ENCODE peak calls at places on chromosomes 13 and 19, in seven cellular contexts. E, V, A, H, T, L and W are unnamed samples. For H3K4me1, the result is how much of the 10 kb centered on the place peaks cover.

GRCh38 chr13:110027470-110028240 is 241.3 kb upstream of the IRS2 start:
- DNase-seq in E (no peak), V (no peak), A (no peak), H (no peak), T (no peak), L (no peak), W (no peak)

GRCh38 chr13:74966814-74967213 is 515.2 kb downstream of the TBC1D4 start:
- DNase-seq in E (no peak), V (no peak), A (no peak), H (no peak), T (no peak), L (no peak), W (no peak)

GRCh38 chr19:17348700-17349099 is 11.3 kb downstream of the GTPBP3 start:
- DNase-seq in E (peak), V (peak), A (peak), H (no peak), T (peak), L (peak), W (no peak)

GRCh38 chr19:35622750-35623149 is 6.1 kb upstream of the RBM42 start:
- DNase-seq in E (no peak), V (no peak), A (no peak), H (no peak), T (no peak), L (no peak), W (no peak)

GRCh38 chr13:98370806-98371553 is 193.9 kb upstream of the RNF113B start:
- DNase-seq in E (no peak), V (peak), A (no peak), H (no peak), T (no peak), L (no peak), W (no peak)

GRCh38 chr19:38898788-38899446 is 501 bp downstream of the SIRT2 start:
- DNase-seq in E (no peak), V (no peak), A (no peak), H (no peak), T (peak), L (no peak), W (no peak)

GRCh38 chr13:94860981-94861407 is 148.6 kb upstream of the SOX21 start:
- DNase-seq in E (no peak), V (no peak), A (no peak), H (no peak), T (no peak), L (no peak), W (no peak)

GRCh38 chr13:76397413-76397812 is 488.8 kb downstream of the KCTD12 start:
- DNase-seq in E (no peak), V (no peak), A (no peak), H (no peak), T (no peak), L (no peak), W (no peak)

GRCh38 chr13:98842858-98843481 is 90.5 kb upstream of the SLC15A1 start:
- DNase-seq in E (peak), V (peak), A (peak), H (peak), T (peak), L (peak), W (no peak)

GRCh38 chr13:20553309-20553708 is 13.6 kb upstream of the IFT88 start:
- DNase-seq in E (no peak), V (no peak), A (no peak), H (no peak), T (no peak), L (no peak), W (no peak)

GRCh38 chr13:57629821-57630235 is 1.7 kb upstream of the PCDH17 start:
- DNase-seq in E (peak), V (peak), A (peak), H (peak), T (no peak), L (peak), W (no peak)

GRCh38 chr19:12574036-12574435 is 22.8 kb upstream of the ZNF564 start:
- DNase-seq in E (no peak), V (no peak), A (no peak), H (no peak), T (no peak), L (no peak), W (no peak)

GRCh38 chr13:27663947-27664346 is 42.3 kb downstream of the POLR1D start:
- DNase-seq in E (no peak), V (no peak), A (no peak), H (no peak), T (no peak), L (no peak), W (no peak)

GRCh38 chr19:30969586-30969985 is 379.6 kb downstream of the TSHZ3 start:
- DNase-seq in E (no peak), V (no peak), A (no peak), H (no peak), T (no peak), L (no peak), W (no peak)

GRCh38 chr13:66508153-66508909 is 721.8 kb downstream of the PCDH9 start:
- DNase-seq in E (no peak), V (no peak), A (no peak), H (no peak), T (no peak), L (no peak), W (no peak)

GRCh38 chr13:24834902-24835510 is 71.0 kb downstream of the RNF17 start:
- DNase-seq in E (no peak), V (no peak), A (no peak), H (no peak), T (no peak), L (no peak), W (no peak)

GRCh38 chr19:51784922-51785690 is 9.9 kb upstream of the FPR3 start:
- DNase-seq in E (no peak), V (no peak), A (peak), H (no peak), T (no peak), L (no peak), W (no peak)

GRCh38 chr19:43463381-43464088 is 1.9 kb downstream of the LYPD3 start:
- DNase-seq in E (peak), V (peak), A (peak), H (peak), T (peak), L (peak), W (peak)

GRCh38 chr19:10762656-10763055 is 44.8 kb downstream of the DNM2 start:
- DNase-seq in E (peak), V (no peak), A (no peak), H (peak), T (no peak), L (no peak), W (no peak)

GRCh38 chr19:45040059-45040767 is 1.4 kb downstream of the CLASRP start:
- DNase-seq in E (no peak), V (no peak), A (no peak), H (no peak), T (no peak), L (no peak), W (no peak)

GRCh38 chr13:113897161-113897560 is 33.3 kb upstream of the GAS6 start:
- DNase-seq in E (no peak), V (no peak), A (no peak), H (no peak), T (peak), L (no peak), W (no peak)

DNA sequence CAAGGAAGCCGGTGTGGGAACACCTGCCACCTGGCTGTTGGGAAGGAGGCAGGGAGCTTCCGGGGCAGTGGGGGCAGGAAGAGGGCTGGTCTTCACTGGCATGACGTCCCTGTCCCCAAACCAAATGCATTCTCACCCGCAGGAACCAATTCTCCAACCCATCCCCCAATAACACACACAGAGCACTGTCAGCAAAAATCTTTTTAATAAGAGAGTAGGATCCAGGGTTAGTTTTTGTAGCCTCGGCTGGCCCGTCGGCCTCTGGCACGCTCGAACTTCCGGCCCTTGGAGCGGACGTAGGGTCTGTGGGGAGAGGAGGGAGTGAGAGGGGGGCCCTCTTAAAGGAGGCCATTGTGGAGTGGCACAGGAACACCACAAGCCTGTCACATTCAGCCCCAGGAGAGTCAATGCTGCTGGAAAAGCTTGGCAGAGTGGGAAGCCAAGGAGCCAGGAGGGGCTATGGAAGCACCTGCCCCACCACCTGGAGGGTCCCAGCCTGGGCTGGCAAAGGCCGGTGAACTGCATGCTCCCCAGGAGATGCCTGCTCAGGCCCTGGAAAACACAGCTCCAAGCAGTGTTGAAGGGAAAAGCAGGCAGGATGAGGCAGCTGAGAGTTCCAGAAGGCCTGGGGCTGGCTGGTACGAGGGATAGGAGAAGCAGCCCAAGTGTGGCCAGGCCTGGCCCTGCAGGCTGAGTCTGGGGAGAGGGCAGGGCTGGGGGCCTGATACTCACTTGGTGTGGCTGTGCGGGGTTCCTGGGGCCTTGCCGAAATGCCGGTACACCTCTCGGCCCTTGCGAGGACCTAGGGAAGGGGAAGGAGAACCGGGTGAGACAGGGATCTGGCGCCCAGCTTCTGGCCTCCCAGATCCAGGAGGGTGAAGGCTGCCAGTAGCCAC is 517 bp upstream of the FAM83E start:
- DNase-seq in E (no peak), V (no peak), A (peak), H (peak), T (no peak), L (no peak), W (no peak)
- H3K4me1 ChIP-seq in E (under half), V (under half), A (half or more), H (under half), T (under half), L (under half), W (half or more)

DNA sequence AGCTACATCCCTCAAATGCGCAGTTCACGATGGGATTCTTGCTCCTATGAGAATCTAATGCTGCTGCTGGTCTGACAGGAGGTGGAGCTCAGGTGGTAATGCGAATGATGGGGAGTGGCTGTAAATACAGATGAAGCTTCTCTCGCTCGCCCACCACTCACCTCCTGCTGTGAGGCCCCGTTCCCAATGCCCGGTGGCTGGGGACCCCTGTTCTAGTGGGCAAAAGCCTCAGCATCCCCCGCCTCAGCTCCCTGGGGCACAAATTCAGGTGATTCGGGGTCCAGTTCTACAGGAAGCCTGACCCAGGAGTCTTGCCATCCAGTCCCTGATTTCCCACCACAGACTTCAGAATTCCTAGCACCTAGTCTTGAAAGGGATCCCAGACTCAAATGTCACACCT is 3.7 kb downstream of the RETN start:
- DNase-seq in E (no peak), V (no peak), A (no peak), H (no peak), T (no peak), L (no peak), W (no peak)
- TF ChIP-seq CTCF in E (no peak), V (no peak), A (no peak), H (no peak), T (no peak), L (no peak), W (no peak)

DNA sequence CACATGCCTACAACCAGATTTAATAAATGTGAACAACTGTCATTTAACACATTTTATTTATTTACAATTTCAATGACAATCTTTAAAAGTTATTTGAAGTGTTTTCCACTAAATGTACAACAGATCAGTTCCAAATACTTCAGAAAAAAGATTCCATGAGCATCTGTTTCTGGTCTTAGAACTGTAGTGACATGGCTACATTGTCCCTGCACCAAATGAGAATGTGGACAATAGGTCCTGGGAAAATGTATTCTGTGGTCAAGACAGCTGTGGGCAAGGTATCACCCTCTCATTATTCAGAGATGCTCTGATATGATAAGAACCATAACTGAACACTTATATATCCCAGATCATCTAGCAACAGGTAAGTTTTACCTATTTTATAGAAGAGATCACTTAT is 43.7 kb downstream of the ELF1 start:
- DNase-seq in E (no peak), V (no peak), A (no peak), H (no peak), T (no peak), L (no peak), W (no peak)
- H3K4me1 ChIP-seq in E (under half), V (under half), A (under half), H (under half), T (under half), L (half or more), W (under half)

DNA sequence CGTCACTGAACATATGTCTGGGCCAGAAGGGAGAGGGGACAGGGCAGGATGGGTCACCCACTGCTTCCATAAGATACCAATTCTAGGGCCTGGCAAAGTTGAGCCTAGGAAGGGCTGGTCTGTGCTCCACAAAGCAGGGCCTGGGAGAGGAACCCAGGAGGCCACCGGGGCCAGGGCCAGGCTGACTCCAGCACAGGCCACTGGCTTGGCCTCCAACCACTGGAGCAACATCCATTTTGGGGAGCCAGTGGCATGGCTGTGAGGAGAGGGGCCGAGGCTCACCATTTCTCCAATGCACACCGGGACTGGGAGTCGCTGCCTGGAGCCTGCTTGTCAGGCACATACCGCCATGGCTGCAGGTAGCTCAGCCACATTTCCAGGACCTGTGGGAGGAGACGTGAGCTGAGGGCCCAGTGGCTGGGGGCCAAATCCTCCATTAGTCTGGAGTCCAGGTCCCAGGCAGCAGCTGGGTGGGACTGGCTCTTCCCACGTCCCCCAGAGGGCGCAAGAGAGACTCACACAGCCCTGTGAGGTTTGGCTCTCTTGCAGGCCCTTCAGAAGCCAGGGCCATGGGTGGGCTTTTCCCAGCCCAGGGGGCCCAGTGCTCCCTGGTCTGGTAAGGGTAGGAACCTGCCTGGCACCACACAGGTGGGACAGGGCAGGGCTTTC is 27.7 kb downstream of the TUBA3C start:
- DNase-seq in E (no peak), V (no peak), A (no peak), H (no peak), T (no peak), L (no peak), W (no peak)
- TF ChIP-seq CTCF in E (no peak), V (no peak), A (no peak), H (no peak), T (no peak), L (no peak), W (no peak)

GRCh38 chr19:33801411-33801810 is 4.7 kb downstream of the KCTD15 start:
- DNase-seq in E (no peak), V (no peak), A (no peak), H (no peak), T (no peak), L (no peak), W (no peak)
- H3K4me1 ChIP-seq in E (under half), V (under half), A (under half), H (under half), T (half or more), L (under half), W (half or more)

DNA sequence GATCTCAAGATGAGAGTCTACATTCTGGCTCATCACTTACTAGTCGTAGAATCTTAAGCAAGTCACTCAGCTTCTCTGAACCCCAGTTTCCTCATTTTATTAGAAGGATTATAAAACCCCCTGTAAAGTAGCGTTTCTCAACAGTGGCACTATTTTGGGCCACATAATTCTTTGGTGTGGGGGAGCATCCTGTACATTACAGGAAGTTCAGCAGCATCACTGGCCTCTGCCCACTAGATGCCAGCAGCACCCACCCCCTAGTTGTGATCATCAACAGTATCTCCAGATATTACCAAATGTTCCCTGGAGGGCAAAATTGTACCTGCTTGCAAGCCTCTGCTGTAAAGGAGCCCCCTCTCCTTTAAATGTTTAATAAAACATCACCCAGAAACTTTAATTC is 22.6 kb downstream of the STARD13 start:
- DNase-seq in E (no peak), V (no peak), A (no peak), H (no peak), T (no peak), L (no peak), W (no peak)
- TF ChIP-seq CTCF in E (no peak), V (no peak), A (no peak), H (no peak), T (no peak), L (no peak), W (no peak)